ENCODE peak calls at places on chromosomes 6 and 20, in eight cellular contexts. One of them, this sample, is unnamed.

GRCh38 chr6:71489736-71490135 is 201.1 kb downstream of the OGFRL1 start:
- DNase-seq in glutamatergic neuron: no peak
- DNase-seq in astrocyte of the spinal cord: peak; percentile 88
- DNase-seq in BJ: peak; percentile 69
- DNase-seq in T-helper 1 cell: no peak
- DNase-seq in activated CD4-positive, alpha-beta T cell treated with anti-CD3 and anti-CD28 coated beads for 1 hour: no peak
- DNase-seq in OCI-LY7: no peak
- DNase-seq in stomach: no peak
- DNase-seq in this sample: no peak

GRCh38 chr6:45970326-45970725 is 45.3 kb downstream of the CLIC5 start:
- DNase-seq in glutamatergic neuron: no peak
- DNase-seq in astrocyte of the spinal cord: no peak
- DNase-seq in BJ: no peak
- DNase-seq in T-helper 1 cell: no peak
- DNase-seq in activated CD4-positive, alpha-beta T cell treated with anti-CD3 and anti-CD28 coated beads for 1 hour: no peak
- DNase-seq in OCI-LY7: peak; percentile 24
- DNase-seq in stomach: no peak
- DNase-seq in this sample: peak; percentile 71

GRCh38 chr20:15767636-15768369 is 805.4 kb downstream of the KIF16B start:
- DNase-seq in glutamatergic neuron: no peak
- DNase-seq in astrocyte of the spinal cord: no peak
- DNase-seq in BJ: no peak
- DNase-seq in T-helper 1 cell: no peak
- DNase-seq in activated CD4-positive, alpha-beta T cell treated with anti-CD3 and anti-CD28 coated beads for 1 hour: no peak
- DNase-seq in OCI-LY7: no peak
- DNase-seq in stomach: no peak
- DNase-seq in this sample: no peak

GRCh38 chr6:168157272-168158007 is 78.4 kb upstream of the FRMD1 start:
- DNase-seq in glutamatergic neuron: no peak
- DNase-seq in astrocyte of the spinal cord: peak; percentile 85
- DNase-seq in BJ: peak; percentile 69
- DNase-seq in T-helper 1 cell: no peak
- DNase-seq in activated CD4-positive, alpha-beta T cell treated with anti-CD3 and anti-CD28 coated beads for 1 hour: no peak
- DNase-seq in OCI-LY7: no peak
- DNase-seq in stomach: no peak
- DNase-seq in this sample: no peak

GRCh38 chr6:96391776-96392175 is 129.8 kb upstream of the UFL1 start:
- DNase-seq in glutamatergic neuron: peak; percentile 74
- DNase-seq in astrocyte of the spinal cord: peak; percentile 5
- DNase-seq in BJ: no peak
- DNase-seq in T-helper 1 cell: no peak
- DNase-seq in activated CD4-positive, alpha-beta T cell treated with anti-CD3 and anti-CD28 coated beads for 1 hour: no peak
- DNase-seq in OCI-LY7: no peak
- DNase-seq in stomach: peak; percentile 44
- DNase-seq in this sample: peak; percentile 99

GRCh38 chr6:157070403-157071107 is 252.8 kb downstream of the TMEM242 start:
- DNase-seq in glutamatergic neuron: no peak
- DNase-seq in astrocyte of the spinal cord: peak; percentile 46
- DNase-seq in BJ: no peak
- DNase-seq in T-helper 1 cell: no peak
- DNase-seq in activated CD4-positive, alpha-beta T cell treated with anti-CD3 and anti-CD28 coated beads for 1 hour: no peak
- DNase-seq in OCI-LY7: no peak
- DNase-seq in stomach: no peak
- DNase-seq in this sample: peak; percentile 82

GRCh38 chr6:157503018-157503747 is 122.2 kb downstream of the ZDHHC14 start:
- DNase-seq in glutamatergic neuron: no peak
- DNase-seq in astrocyte of the spinal cord: no peak
- DNase-seq in BJ: no peak
- DNase-seq in T-helper 1 cell: no peak
- DNase-seq in activated CD4-positive, alpha-beta T cell treated with anti-CD3 and anti-CD28 coated beads for 1 hour: no peak
- DNase-seq in OCI-LY7: peak; percentile 12
- DNase-seq in stomach: no peak
- DNase-seq in this sample: no peak

GRCh38 chr6:56148488-56149190 is 98.7 kb downstream of the COL21A1 start:
- DNase-seq in glutamatergic neuron: no peak
- DNase-seq in astrocyte of the spinal cord: peak; percentile 47
- DNase-seq in BJ: no peak
- DNase-seq in T-helper 1 cell: no peak
- DNase-seq in activated CD4-positive, alpha-beta T cell treated with anti-CD3 and anti-CD28 coated beads for 1 hour: no peak
- DNase-seq in OCI-LY7: no peak
- DNase-seq in stomach: no peak
- DNase-seq in this sample: no peak

GRCh38 chr6:54586251-54586650 is 260.3 kb upstream of the FAM83B start:
- DNase-seq in glutamatergic neuron: no peak
- DNase-seq in astrocyte of the spinal cord: no peak
- DNase-seq in BJ: peak; percentile 70
- DNase-seq in T-helper 1 cell: no peak
- DNase-seq in activated CD4-positive, alpha-beta T cell treated with anti-CD3 and anti-CD28 coated beads for 1 hour: no peak
- DNase-seq in OCI-LY7: no peak
- DNase-seq in stomach: no peak
- DNase-seq in this sample: no peak

GRCh38 chr6:128822271-128822670 is 60.7 kb upstream of the LAMA2 start:
- DNase-seq in glutamatergic neuron: no peak
- DNase-seq in astrocyte of the spinal cord: peak; percentile 58
- DNase-seq in BJ: no peak
- DNase-seq in T-helper 1 cell: no peak
- DNase-seq in activated CD4-positive, alpha-beta T cell treated with anti-CD3 and anti-CD28 coated beads for 1 hour: no peak
- DNase-seq in OCI-LY7: no peak
- DNase-seq in stomach: no peak
- DNase-seq in this sample: no peak

GRCh38 chr6:135162678-135163439 is 18.2 kb upstream of the MYB start:
- DNase-seq in glutamatergic neuron: peak; percentile 84
- DNase-seq in astrocyte of the spinal cord: peak; percentile 32
- DNase-seq in BJ: no peak
- DNase-seq in T-helper 1 cell: peak; percentile 13
- DNase-seq in activated CD4-positive, alpha-beta T cell treated with anti-CD3 and anti-CD28 coated beads for 1 hour: no peak
- DNase-seq in OCI-LY7: peak; percentile 69
- DNase-seq in stomach: peak; percentile 40
- DNase-seq in this sample: peak; percentile 86

GRCh38 chr6:45965007-45965406 is 50.7 kb downstream of the CLIC5 start:
- DNase-seq in glutamatergic neuron: no peak
- DNase-seq in astrocyte of the spinal cord: peak; percentile 46
- DNase-seq in BJ: no peak
- DNase-seq in T-helper 1 cell: no peak
- DNase-seq in activated CD4-positive, alpha-beta T cell treated with anti-CD3 and anti-CD28 coated beads for 1 hour: no peak
- DNase-seq in OCI-LY7: no peak
- DNase-seq in stomach: no peak
- DNase-seq in this sample: peak; percentile 20

GRCh38 chr6:109224994-109225393 is 129.7 kb downstream of the CEP57L1 start:
- DNase-seq in glutamatergic neuron: no peak
- DNase-seq in astrocyte of the spinal cord: no peak
- DNase-seq in BJ: no peak
- DNase-seq in T-helper 1 cell: no peak
- DNase-seq in activated CD4-positive, alpha-beta T cell treated with anti-CD3 and anti-CD28 coated beads for 1 hour: no peak
- DNase-seq in OCI-LY7: no peak
- DNase-seq in stomach: no peak
- DNase-seq in this sample: no peak

GRCh38 chr6:42017021-42017643 is 33.2 kb upstream of the TAF8 start:
- DNase-seq in glutamatergic neuron: no peak
- DNase-seq in astrocyte of the spinal cord: peak; percentile 82
- DNase-seq in BJ: peak; percentile 45
- DNase-seq in T-helper 1 cell: no peak
- DNase-seq in activated CD4-positive, alpha-beta T cell treated with anti-CD3 and anti-CD28 coated beads for 1 hour: no peak
- DNase-seq in OCI-LY7: peak; percentile 50
- DNase-seq in stomach: no peak
- DNase-seq in this sample: no peak

GRCh38 chr20:32149566-32150170 is 40.2 kb downstream of the TM9SF4 start:
- DNase-seq in glutamatergic neuron: peak; percentile 6
- DNase-seq in astrocyte of the spinal cord: no peak
- DNase-seq in BJ: no peak
- DNase-seq in T-helper 1 cell: no peak
- DNase-seq in activated CD4-positive, alpha-beta T cell treated with anti-CD3 and anti-CD28 coated beads for 1 hour: no peak
- DNase-seq in OCI-LY7: no peak
- DNase-seq in stomach: no peak
- DNase-seq in this sample: no peak

GRCh38 chr20:38337561-38338140 is 8.6 kb upstream of the LBP start:
- DNase-seq in glutamatergic neuron: peak; percentile 75
- DNase-seq in astrocyte of the spinal cord: no peak
- DNase-seq in BJ: no peak
- DNase-seq in T-helper 1 cell: no peak
- DNase-seq in activated CD4-positive, alpha-beta T cell treated with anti-CD3 and anti-CD28 coated beads for 1 hour: no peak
- DNase-seq in OCI-LY7: peak; percentile 29
- DNase-seq in stomach: no peak
- DNase-seq in this sample: peak; percentile 46

GRCh38 chr6:111731404-111732195 is 125.9 kb upstream of the TRAF3IP2 start:
- DNase-seq in glutamatergic neuron: no peak
- DNase-seq in astrocyte of the spinal cord: peak; percentile 53
- DNase-seq in BJ: no peak
- DNase-seq in T-helper 1 cell: no peak
- DNase-seq in activated CD4-positive, alpha-beta T cell treated with anti-CD3 and anti-CD28 coated beads for 1 hour: no peak
- DNase-seq in OCI-LY7: no peak
- DNase-seq in stomach: no peak
- DNase-seq in this sample: peak; percentile 60

GRCh38 chr20:43940518-43941225 is 26.0 kb downstream of the TOX2 start:
- DNase-seq in glutamatergic neuron: no peak
- DNase-seq in astrocyte of the spinal cord: no peak
- DNase-seq in BJ: no peak
- DNase-seq in T-helper 1 cell: no peak
- DNase-seq in activated CD4-positive, alpha-beta T cell treated with anti-CD3 and anti-CD28 coated beads for 1 hour: no peak
- DNase-seq in OCI-LY7: no peak
- DNase-seq in stomach: no peak
- DNase-seq in this sample: no peak

GRCh38 chr20:62860924-62861691 is 514 bp downstream of the TCFL5 start:
- DNase-seq in glutamatergic neuron: peak; percentile 53
- DNase-seq in astrocyte of the spinal cord: no peak
- DNase-seq in BJ: no peak
- DNase-seq in T-helper 1 cell: peak; percentile 42
- DNase-seq in activated CD4-positive, alpha-beta T cell treated with anti-CD3 and anti-CD28 coated beads for 1 hour: peak; percentile 24
- DNase-seq in OCI-LY7: peak; percentile 45
- DNase-seq in stomach: no peak
- DNase-seq in this sample: peak; percentile 53

GRCh38 chr6:98946266-98946817 is 1.4 kb downstream of the FBXL4 start:
- DNase-seq in glutamatergic neuron: no peak
- DNase-seq in astrocyte of the spinal cord: peak; percentile 22
- DNase-seq in BJ: no peak
- DNase-seq in T-helper 1 cell: no peak
- DNase-seq in activated CD4-positive, alpha-beta T cell treated with anti-CD3 and anti-CD28 coated beads for 1 hour: no peak
- DNase-seq in OCI-LY7: peak; percentile 13
- DNase-seq in stomach: no peak
- DNase-seq in this sample: peak; percentile 60

GRCh38 chr6:158142789-158143188 is 25.3 kb downstream of the SERAC1 start:
- DNase-seq in glutamatergic neuron: no peak
- DNase-seq in astrocyte of the spinal cord: peak; percentile 49
- DNase-seq in BJ: peak; percentile 63
- DNase-seq in T-helper 1 cell: no peak
- DNase-seq in activated CD4-positive, alpha-beta T cell treated with anti-CD3 and anti-CD28 coated beads for 1 hour: no peak
- DNase-seq in OCI-LY7: no peak
- DNase-seq in stomach: peak; percentile 59
- DNase-seq in this sample: no peak

GRCh38 chr6:148979006-148979901 is 232.4 kb downstream of the UST start:
- DNase-seq in glutamatergic neuron: no peak
- DNase-seq in astrocyte of the spinal cord: no peak
- DNase-seq in BJ: no peak
- DNase-seq in T-helper 1 cell: no peak
- DNase-seq in activated CD4-positive, alpha-beta T cell treated with anti-CD3 and anti-CD28 coated beads for 1 hour: no peak
- DNase-seq in OCI-LY7: no peak
- DNase-seq in stomach: no peak
- DNase-seq in this sample: no peak

GRCh38 chr20:36686504-36686903 is 40.5 kb upstream of the SLA2 start:
- DNase-seq in glutamatergic neuron: no peak
- DNase-seq in astrocyte of the spinal cord: no peak
- DNase-seq in BJ: no peak
- DNase-seq in T-helper 1 cell: no peak
- DNase-seq in activated CD4-positive, alpha-beta T cell treated with anti-CD3 and anti-CD28 coated beads for 1 hour: no peak
- DNase-seq in OCI-LY7: no peak
- DNase-seq in stomach: no peak
- DNase-seq in this sample: no peak

GRCh38 chr6:7439243-7439642 is 49.6 kb downstream of the RIOK1 start:
- DNase-seq in glutamatergic neuron: no peak
- DNase-seq in astrocyte of the spinal cord: no peak
- DNase-seq in BJ: no peak
- DNase-seq in T-helper 1 cell: no peak
- DNase-seq in activated CD4-positive, alpha-beta T cell treated with anti-CD3 and anti-CD28 coated beads for 1 hour: no peak
- DNase-seq in OCI-LY7: peak; percentile 22
- DNase-seq in stomach: no peak
- DNase-seq in this sample: no peak

GRCh38 chr6:101445527-101445926 is 52.0 kb downstream of the GRIK2 start:
- DNase-seq in glutamatergic neuron: no peak
- DNase-seq in astrocyte of the spinal cord: peak; percentile 65
- DNase-seq in BJ: peak; percentile 83
- DNase-seq in T-helper 1 cell: no peak
- DNase-seq in activated CD4-positive, alpha-beta T cell treated with anti-CD3 and anti-CD28 coated beads for 1 hour: no peak
- DNase-seq in OCI-LY7: no peak
- DNase-seq in stomach: no peak
- DNase-seq in this sample: no peak

GRCh38 chr6:170177383-170178265 is 113.3 kb downstream of the DLL1 start:
- DNase-seq in glutamatergic neuron: no peak
- DNase-seq in astrocyte of the spinal cord: no peak
- DNase-seq in BJ: no peak
- DNase-seq in T-helper 1 cell: no peak
- DNase-seq in activated CD4-positive, alpha-beta T cell treated with anti-CD3 and anti-CD28 coated beads for 1 hour: no peak
- DNase-seq in OCI-LY7: no peak
- DNase-seq in stomach: peak; percentile 55
- DNase-seq in this sample: peak; percentile 84

GRCh38 chr6:51432481-51432880 is 613.8 kb downstream of the TFAP2B start:
- DNase-seq in glutamatergic neuron: no peak
- DNase-seq in astrocyte of the spinal cord: no peak
- DNase-seq in BJ: no peak
- DNase-seq in T-helper 1 cell: no peak
- DNase-seq in activated CD4-positive, alpha-beta T cell treated with anti-CD3 and anti-CD28 coated beads for 1 hour: no peak
- DNase-seq in OCI-LY7: no peak
- DNase-seq in stomach: no peak
- DNase-seq in this sample: no peak

GRCh38 chr6:130434174-130434873 is 68.5 kb downstream of the TMEM200A start:
- DNase-seq in glutamatergic neuron: no peak
- DNase-seq in astrocyte of the spinal cord: peak; percentile 77
- DNase-seq in BJ: no peak
- DNase-seq in T-helper 1 cell: no peak
- DNase-seq in activated CD4-positive, alpha-beta T cell treated with anti-CD3 and anti-CD28 coated beads for 1 hour: no peak
- DNase-seq in OCI-LY7: no peak
- DNase-seq in stomach: no peak
- DNase-seq in this sample: no peak

GRCh38 chr6:157556671-157557430 is 175.9 kb downstream of the ZDHHC14 start:
- DNase-seq in glutamatergic neuron: no peak
- DNase-seq in astrocyte of the spinal cord: no peak
- DNase-seq in BJ: no peak
- DNase-seq in T-helper 1 cell: no peak
- DNase-seq in activated CD4-positive, alpha-beta T cell treated with anti-CD3 and anti-CD28 coated beads for 1 hour: no peak
- DNase-seq in OCI-LY7: peak; percentile 75
- DNase-seq in stomach: peak; percentile 76
- DNase-seq in this sample: peak; percentile 95

GRCh38 chr6:29510746-29511300 is 23.1 kb upstream of the MAS1L start:
- DNase-seq in glutamatergic neuron: no peak
- DNase-seq in astrocyte of the spinal cord: no peak
- DNase-seq in BJ: no peak
- DNase-seq in T-helper 1 cell: no peak
- DNase-seq in activated CD4-positive, alpha-beta T cell treated with anti-CD3 and anti-CD28 coated beads for 1 hour: no peak
- DNase-seq in OCI-LY7: no peak
- DNase-seq in stomach: no peak
- DNase-seq in this sample: no peak

GRCh38 chr20:45036044-45036755 is 64.7 kb downstream of the KCNS1 start:
- DNase-seq in glutamatergic neuron: no peak
- DNase-seq in astrocyte of the spinal cord: peak; percentile 73
- DNase-seq in BJ: no peak
- DNase-seq in T-helper 1 cell: no peak
- DNase-seq in activated CD4-positive, alpha-beta T cell treated with anti-CD3 and anti-CD28 coated beads for 1 hour: no peak
- DNase-seq in OCI-LY7: no peak
- DNase-seq in stomach: no peak
- DNase-seq in this sample: no peak

GRCh38 chr6:3534599-3534998 is 77.7 kb upstream of the SLC22A23 start:
- DNase-seq in glutamatergic neuron: no peak
- DNase-seq in astrocyte of the spinal cord: peak; percentile 48
- DNase-seq in BJ: no peak
- DNase-seq in T-helper 1 cell: no peak
- DNase-seq in activated CD4-positive, alpha-beta T cell treated with anti-CD3 and anti-CD28 coated beads for 1 hour: no peak
- DNase-seq in OCI-LY7: no peak
- DNase-seq in stomach: no peak
- DNase-seq in this sample: no peak

GRCh38 chr6:169074551-169074950 is 179.1 kb downstream of the THBS2 start:
- DNase-seq in glutamatergic neuron: no peak
- DNase-seq in astrocyte of the spinal cord: peak; percentile 53
- DNase-seq in BJ: no peak
- DNase-seq in T-helper 1 cell: no peak
- DNase-seq in activated CD4-positive, alpha-beta T cell treated with anti-CD3 and anti-CD28 coated beads for 1 hour: no peak
- DNase-seq in OCI-LY7: no peak
- DNase-seq in stomach: no peak
- DNase-seq in this sample: no peak

GRCh38 chr20:57695012-57695411 is 14.8 kb downstream of the PMEPA1 start:
- DNase-seq in glutamatergic neuron: no peak
- DNase-seq in astrocyte of the spinal cord: peak; percentile 53
- DNase-seq in BJ: no peak
- DNase-seq in T-helper 1 cell: no peak
- DNase-seq in activated CD4-positive, alpha-beta T cell treated with anti-CD3 and anti-CD28 coated beads for 1 hour: no peak
- DNase-seq in OCI-LY7: no peak
- DNase-seq in stomach: peak; percentile 74
- DNase-seq in this sample: no peak

This sample was measured in NCI-H69.